ENCODE peak calls at places on chromosomes 13 and 19, in eight cellular contexts. L is right atrium auricular region; F is colonic mucosa; H is CD4-positive, alpha-beta T cell; U is glutamatergic neuron; J is cardiac fibroblast; A is AG09309; Q is GM23338. N is an unnamed sample.

GRCh38 chr19:38059897-38060296 is 152.9 kb downstream of the SIPA1L3 start:
- DNase-seq in U (no peak), F (no peak), H (no peak), L (no peak), Q (no peak), J (peak), A (no peak), N (no peak)

GRCh38 chr13:68380041-68380973 is 1150.2 kb upstream of the PCDH9 start:
- DNase-seq in L (no peak), F (no peak), J (no peak), A (no peak), Q (no peak), U (no peak), H (no peak), N (no peak)

GRCh38 chr13:113489549-113490495 is 689 bp downstream of the DCUN1D2 start:
- DNase-seq in U (peak), H (peak), F (peak), Q (peak), A (no peak), J (peak), L (no peak), N (peak)

GRCh38 chr13:58531614-58532013 is 900.1 kb downstream of the PCDH17 start:
- DNase-seq in H (no peak), F (no peak), Q (no peak), L (no peak), A (no peak), J (no peak), U (no peak), N (no peak)

GRCh38 chr19:47765522-47766358 is 12.8 kb upstream of the SELENOW start:
- DNase-seq in A (no peak), L (peak), H (no peak), F (peak), Q (peak), U (peak), J (peak), N (peak)

GRCh38 chr19:30225615-30226463 is 146.3 kb upstream of the ZNF536 start:
- DNase-seq in L (no peak), U (peak), J (no peak), A (no peak), F (no peak), Q (peak), H (no peak), N (no peak)

GRCh38 chr13:51958217-51958547 is 53.1 kb downstream of the ATP7B start:
- DNase-seq in U (no peak), H (no peak), L (no peak), J (no peak), A (no peak), F (peak), Q (peak), N (no peak)

GRCh38 chr13:23617551-23618014 is 47.4 kb downstream of the TNFRSF19 start:
- DNase-seq in F (no peak), U (no peak), A (peak), Q (no peak), H (no peak), L (no peak), J (peak), N (no peak)

GRCh38 chr19:53915000-53915399 is 5.9 kb downstream of the CACNG7 start:
- DNase-seq in F (no peak), L (no peak), U (peak), J (no peak), Q (peak), H (no peak), A (no peak), N (no peak)

GRCh38 chr13:84917252-84917878 is 881.9 kb downstream of the SLITRK6 start:
- DNase-seq in J (peak), A (no peak), H (no peak), U (no peak), L (no peak), F (no peak), Q (peak), N (no peak)

GRCh38 chr13:98563071-98563470 is 13.8 kb downstream of the STK24 start:
- DNase-seq in H (peak), J (no peak), Q (peak), L (no peak), U (no peak), F (no peak), A (no peak), N (no peak)

DNA sequence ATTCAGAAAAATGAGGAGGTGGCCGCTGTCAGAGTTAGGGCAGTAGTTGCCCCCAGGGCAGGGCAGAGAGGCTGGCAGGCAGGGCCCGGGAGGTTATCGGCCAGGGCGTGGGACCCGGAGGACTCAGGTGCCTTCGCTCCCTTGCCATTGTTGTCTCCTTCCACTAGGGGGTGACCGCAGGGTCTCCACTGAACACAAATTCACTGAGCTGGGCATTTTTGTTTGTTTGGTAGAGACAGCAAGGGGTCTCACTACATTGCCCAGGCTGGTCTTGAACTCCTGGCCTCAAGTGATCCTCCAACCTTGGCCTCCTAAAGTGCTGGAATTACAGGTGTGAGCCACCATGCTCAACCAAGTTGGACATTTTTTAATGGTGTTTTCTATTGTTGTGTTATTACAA is 25.1 kb downstream of the CARS2 start:
- DNase-seq in U (peak), J (peak), L (no peak), A (no peak), F (no peak), H (no peak), Q (peak), N (peak)
- TF ChIP-seq CTCF in U (peak), J (peak), L (no peak), A (peak), F (no peak), H (peak), Q (peak), N (peak)

GRCh38 chr19:49453757-49454248 is 778 bp downstream of the ALDH16A1 start:
- DNase-seq in J (no peak), Q (no peak), H (no peak), L (no peak), F (no peak), U (no peak), A (no peak), N (no peak)

GRCh38 chr19:49453013-49453756 is at the start of gene ALDH16A1:
- DNase-seq in A (peak), F (peak), J (peak), Q (peak), U (peak), L (peak), H (peak), N (peak)

GRCh38 chr19:49450405-49450804 is 1.2 kb downstream of the PIH1D1 start:
- DNase-seq in H (no peak), U (no peak), F (no peak), A (no peak), Q (no peak), L (no peak), J (no peak), N (no peak)

GRCh38 chr19:49448432-49448786 is 3.2 kb downstream of the PIH1D1 start:
- DNase-seq in U (no peak), L (no peak), F (no peak), A (no peak), H (no peak), Q (no peak), J (no peak), N (no peak)

DNA sequence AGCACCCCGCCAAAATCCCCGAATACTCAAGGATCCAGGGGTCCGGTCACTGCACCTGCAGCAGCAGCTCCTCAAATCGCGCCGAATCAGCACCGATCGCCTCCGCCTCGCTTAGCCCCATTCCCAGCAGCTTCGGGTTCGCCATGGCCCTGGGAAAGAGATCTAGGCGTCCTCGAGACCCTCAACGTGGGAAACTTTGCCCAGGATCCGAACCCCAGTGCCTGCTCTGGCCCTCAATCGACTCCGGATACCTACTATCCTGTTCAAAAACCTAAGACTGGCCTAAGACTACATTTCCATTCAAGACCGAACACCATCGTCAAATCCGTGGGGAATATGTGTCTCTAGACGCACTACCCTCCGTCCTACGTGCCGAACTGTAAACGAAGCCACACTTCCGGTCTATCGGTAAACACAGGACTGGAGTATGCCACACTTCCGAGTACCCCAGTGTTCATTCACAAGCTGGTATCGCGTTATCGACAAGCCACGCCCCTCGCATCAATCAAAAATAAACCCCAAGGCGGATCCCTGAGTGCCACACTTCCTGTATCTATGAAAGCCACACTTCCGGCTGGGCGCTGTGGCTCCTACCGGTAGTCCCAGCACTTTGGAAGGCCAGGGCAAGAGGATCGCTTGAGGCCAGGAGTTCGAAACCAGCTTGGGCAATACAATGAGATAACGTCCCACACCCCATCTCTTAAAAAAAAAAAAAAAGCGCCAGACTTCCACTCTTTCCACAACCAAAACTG is at the start of gene PIH1D1:
- DNase-seq in F (peak), J (peak), Q (peak), H (peak), U (peak), L (peak), A (peak), N (peak)
- TF ChIP-seq CTCF in F (no peak), J (peak), Q (no peak), H (no peak), U (no peak), L (no peak), A (peak), N (no peak)

GRCh38 chr13:71879129-71879535 is 12.1 kb upstream of the DACH1 start:
- DNase-seq in F (no peak), H (no peak), U (no peak), Q (peak), L (no peak), A (no peak), J (peak), N (peak)
- TF ChIP-seq CTCF in F (peak), H (peak), U (peak), Q (peak), L (no peak), A (no peak), J (peak), N (peak)

GRCh38 chr19:55341191-55342043 is 1.7 kb downstream of the KMT5C start:
- DNase-seq in F (peak), J (peak), U (peak), A (no peak), H (peak), L (peak), Q (peak), N (peak)

GRCh38 chr19:55339225-55340143 is at the start of gene KMT5C:
- DNase-seq in H (peak), U (peak), J (peak), A (peak), Q (peak), L (peak), F (peak), N (peak)

GRCh38 chr19:55342044-55342531 is 2.4 kb downstream of the KMT5C start:
- DNase-seq in J (no peak), U (no peak), F (no peak), H (no peak), A (no peak), Q (peak), L (no peak), N (no peak)

GRCh38 chr19:55340144-55340783 is 588 bp downstream of the KMT5C start:
- DNase-seq in H (peak), J (no peak), U (peak), L (no peak), F (peak), Q (no peak), A (no peak), N (no peak)

GRCh38 chr19:55340784-55341147 is 1.1 kb downstream of the KMT5C start:
- DNase-seq in U (peak), F (peak), L (no peak), J (no peak), A (no peak), Q (peak), H (no peak), N (peak)
- TF ChIP-seq CTCF in U (no peak), F (no peak), L (no peak), J (no peak), A (peak), Q (peak), H (no peak), N (no peak)

GRCh38 chr19:13058951-13059660 is 43.6 kb downstream of the LYL1 start:
- DNase-seq in L (no peak), U (no peak), F (no peak), J (no peak), H (no peak), A (no peak), Q (no peak), N (no peak)
- TF ChIP-seq CTCF in L (no peak), U (no peak), F (no peak), J (no peak), H (no peak), A (peak), Q (peak), N (no peak)

GRCh38 chr13:29454931-29455481 is 140.5 kb downstream of the SLC7A1 start:
- DNase-seq in J (peak), L (no peak), A (no peak), F (no peak), H (no peak), U (no peak), Q (peak), N (no peak)
- TF ChIP-seq CTCF in J (peak), L (no peak), A (peak), F (peak), H (peak), U (peak), Q (peak), N (no peak)